ENCODE peak calls at places on chromosomes 11 and 22, in nine cellular contexts. S is Panc1, H is AG04449, G is Peyer's patch, B is lung, R is fibroblast of mammary gland, Q is AG10803, F is HCT116, Y is OCI-LY7. O is an unnamed sample.

GRCh38 chr11:100827934-100828661 is 141.0 kb downstream of the ARHGAP42 start:
- DNase-seq in H (peak), B (no peak), Y (peak), F (peak), S (no peak), Q (no peak), G (no peak), R (peak), O (peak)

GRCh38 chr11:62921573-62922188 is 518 bp upstream of the CHRM1 start:
- DNase-seq in S (no peak), F (no peak), B (no peak), Q (peak), G (no peak), R (peak), Y (no peak), H (no peak), O (peak)

GRCh38 chr11:128627666-128628342 is 40.4 kb upstream of the ETS1 start:
- DNase-seq in Q (no peak), R (no peak), S (no peak), F (no peak), Y (peak), G (no peak), B (no peak), H (no peak), O (no peak)

GRCh38 chr11:64742087-64742939 is 1.6 kb downstream of the RASGRP2 start:
- DNase-seq in F (no peak), S (no peak), R (no peak), G (peak), H (no peak), B (no peak), Q (no peak), Y (peak), O (peak)

GRCh38 chr11:65204143-65204542 is 22.4 kb downstream of the CAPN1 start:
- DNase-seq in Y (no peak), F (no peak), S (no peak), H (no peak), G (peak), Q (no peak), B (no peak), R (no peak), O (no peak)

GRCh38 chr11:128465946-128466688 is 121.2 kb downstream of the ETS1 start:
- DNase-seq in H (no peak), Q (no peak), G (no peak), S (no peak), R (no peak), Y (no peak), F (no peak), B (no peak), O (no peak)

GRCh38 chr11:122834065-122834464 is 4.2 kb upstream of the CRTAM start:
- DNase-seq in R (no peak), Y (no peak), G (no peak), Q (no peak), H (no peak), B (no peak), F (no peak), S (no peak), O (no peak)

GRCh38 chr11:2769409-2769778 is 69.6 kb upstream of the KCNQ1OT1 start:
- DNase-seq in Y (no peak), H (no peak), Q (no peak), S (no peak), G (peak), B (peak), F (no peak), R (no peak), O (no peak)

GRCh38 chr22:24506802-24507438 is 11.8 kb downstream of the UPB1 start:
- DNase-seq in Y (peak), H (no peak), S (no peak), R (peak), Q (peak), B (peak), F (no peak), G (no peak), O (peak)

GRCh38 chr11:71301858-71302533 is 49.6 kb upstream of the SHANK2 start:
- DNase-seq in H (no peak), B (peak), Q (no peak), S (no peak), F (no peak), G (peak), R (no peak), Y (no peak), O (peak)

GRCh38 chr11:61912991-61913698 is 4.2 kb downstream of the RAB3IL1 start:
- DNase-seq in H (no peak), F (no peak), Y (no peak), R (no peak), S (no peak), G (peak), Q (no peak), B (no peak), O (no peak)

GRCh38 chr11:11416502-11416901 is 63.5 kb upstream of the CSNK2A3 start:
- DNase-seq in R (peak), G (no peak), Y (no peak), B (no peak), F (no peak), Q (peak), S (no peak), H (no peak), O (no peak)

GRCh38 chr22:31451709-31452571 is 37.7 kb downstream of the EIF4ENIF1 start:
- DNase-seq in Q (peak), G (no peak), Y (peak), F (peak), S (peak), H (peak), B (no peak), R (peak), O (peak)

GRCh38 chr22:48445113-48445827 is 1382.4 kb downstream of the BRD1 start:
- DNase-seq in G (no peak), S (no peak), Q (no peak), F (no peak), H (no peak), B (no peak), Y (peak), R (no peak), O (no peak)

GRCh38 chr11:102384419-102385052 is 37.5 kb downstream of the BIRC2 start:
- DNase-seq in H (no peak), G (no peak), Q (no peak), Y (no peak), R (no peak), B (no peak), F (no peak), S (no peak), O (no peak)
- H3K4me3 ChIP-seq in H (no peak), G (no peak), Q (no peak), Y (no peak), R (no peak), B (no peak), F (no peak), S (no peak), O (no peak)

GRCh38 chr22:36982136-36982535 is 37.1 kb downstream of the TST start:
- DNase-seq in F (no peak), S (no peak), G (no peak), Y (peak), Q (no peak), B (no peak), H (no peak), R (no peak), O (no peak)
- TF ChIP-seq CTCF in F (no peak), S (peak), G (no peak), Y (peak), Q (no peak), B (no peak), H (no peak), R (no peak), O (no peak)

GRCh38 chr11:8839306-8839956 is 71.6 kb upstream of the AKIP1 start:
- DNase-seq in F (no peak), G (no peak), R (no peak), Y (no peak), B (no peak), H (no peak), S (no peak), Q (peak), O (peak)

GRCh38 chr11:8841899-8842298 is 69.1 kb upstream of the AKIP1 start:
- DNase-seq in R (no peak), B (no peak), Y (no peak), F (no peak), Q (no peak), H (no peak), G (no peak), S (no peak), O (no peak)

GRCh38 chr11:8838248-8838647 is 72.7 kb upstream of the AKIP1 start:
- DNase-seq in S (no peak), G (no peak), H (no peak), F (no peak), B (no peak), R (peak), Y (no peak), Q (peak), O (peak)

GRCh38 chr11:8834379-8834778 is 76.6 kb upstream of the AKIP1 start:
- DNase-seq in B (no peak), S (no peak), Q (peak), F (no peak), Y (no peak), R (no peak), H (no peak), G (no peak), O (no peak)

DNA sequence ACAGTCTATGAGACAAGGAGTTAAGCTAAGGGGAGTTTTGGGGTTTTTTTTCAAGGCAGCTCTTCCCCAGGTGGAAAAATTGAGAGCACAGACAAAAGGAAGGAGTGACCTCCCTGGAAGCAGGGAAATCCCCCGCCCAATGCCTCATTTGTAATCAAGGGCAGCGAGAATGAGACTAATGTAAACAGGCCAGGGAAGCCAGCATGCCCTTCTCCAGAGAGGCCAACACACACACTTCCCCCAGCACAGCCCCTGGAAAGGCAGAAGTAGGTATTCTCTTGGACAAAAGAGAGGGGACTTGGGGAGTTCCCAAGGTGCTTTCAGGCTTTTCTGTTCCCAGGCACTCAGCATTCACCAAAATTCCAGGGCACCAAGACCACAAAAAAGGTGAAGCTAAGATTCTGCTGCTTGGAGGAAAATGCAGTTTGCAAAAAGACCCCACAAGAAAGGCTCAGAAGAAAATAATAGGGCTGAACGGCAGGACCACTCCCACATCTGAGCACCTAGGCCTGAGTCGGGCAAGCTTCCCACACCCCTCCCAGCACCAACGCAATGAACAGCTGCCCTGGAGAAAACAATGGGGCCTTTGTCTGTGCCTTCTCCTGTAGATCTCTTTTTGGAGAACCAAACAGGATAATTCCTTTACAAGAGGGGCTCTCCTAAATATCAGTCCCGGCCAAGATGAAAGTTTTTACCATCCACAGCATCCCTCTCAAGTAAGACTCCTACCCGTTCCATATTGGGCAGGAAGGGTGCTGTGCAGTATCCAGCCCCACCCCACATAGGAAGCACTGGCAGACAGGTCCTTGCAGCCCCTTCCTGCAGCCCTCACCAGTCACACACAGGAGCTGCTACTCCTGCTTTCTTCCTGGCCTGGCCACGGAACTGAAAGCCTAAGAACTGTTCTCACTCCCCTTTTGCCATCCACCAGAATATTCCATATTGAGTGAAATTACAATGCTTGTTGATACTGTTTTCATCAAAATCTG is 70.7 kb upstream of the AKIP1 start:
- DNase-seq in F (no peak), R (no peak), Q (peak), Y (no peak), H (no peak), G (peak), B (peak), S (no peak), O (peak)
- H3K4me3 ChIP-seq in F (no peak), R (no peak), Q (no peak), Y (no peak), H (no peak), G (no peak), B (no peak), S (no peak), O (no peak)

GRCh38 chr11:30445056-30445455 is 122.2 kb downstream of the ARL14EP start:
- DNase-seq in H (no peak), G (no peak), B (no peak), S (no peak), R (no peak), Q (no peak), F (no peak), Y (no peak), O (no peak)
- TF ChIP-seq CTCF in H (no peak), G (no peak), B (no peak), S (no peak), R (no peak), Q (no peak), F (no peak), Y (no peak), O (no peak)

DNA sequence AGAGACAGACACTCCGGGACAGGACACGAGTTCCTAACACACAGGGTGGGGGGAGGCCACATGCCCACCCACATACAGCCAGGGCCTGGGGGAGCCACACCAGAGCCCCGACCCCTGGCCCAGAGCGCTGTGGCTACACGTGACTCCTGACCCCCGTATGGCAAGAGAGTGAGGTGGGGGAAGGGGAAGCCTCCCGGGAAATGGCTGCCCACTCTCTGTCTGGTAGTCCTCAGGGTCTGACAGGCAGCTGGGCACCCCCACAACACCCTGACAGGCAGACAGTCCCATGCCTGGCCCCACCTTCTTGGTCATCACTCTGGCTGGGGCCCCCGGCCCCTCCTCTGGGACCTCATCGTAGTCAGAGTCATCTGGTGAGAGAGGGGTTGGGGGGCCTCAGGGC is 38.7 kb upstream of the PDE2A start:
- DNase-seq in R (no peak), Y (no peak), G (no peak), Q (no peak), H (no peak), S (no peak), F (no peak), B (no peak), O (no peak)
- H3K4me3 ChIP-seq in R (no peak), Y (no peak), G (no peak), Q (no peak), H (no peak), S (no peak), F (no peak), B (no peak), O (no peak)